ENCODE peak calls at places on chromosomes 11 and 22, in five cellular contexts. G is bronchial epithelial cell, O is tibial artery, T is GM13976, V is H9. Y is an unnamed sample.

GRCh38 chr11:3009481-3009880 is 17.4 kb upstream of the NAP1L4 start:
- DNase-seq in G (no peak), O (no peak), T (no peak), V (no peak), Y (no peak)

GRCh38 chr11:10487002-10487647 is 32.1 kb downstream of the AMPD3 start:
- DNase-seq in G (no peak), O (peak; percentile 7), T (peak; percentile 17), V (peak; percentile 11), Y (no peak)

GRCh38 chr11:86849679-86850078 is 49.3 kb downstream of the PRSS23 start:
- DNase-seq in G (no peak), O (no peak), T (no peak), V (no peak), Y (no peak)

GRCh38 chr22:32574397-32574796 is 99.8 kb downstream of the FBXO7 start:
- DNase-seq in G (no peak), O (no peak), T (no peak), V (no peak), Y (peak; percentile 67)

GRCh38 chr11:122342089-122342749 is 226.2 kb upstream of the BLID start:
- DNase-seq in G (peak; percentile 85), O (no peak), T (no peak), V (no peak), Y (no peak)

GRCh38 chr22:47232753-47233152 is 470.3 kb downstream of the TBC1D22A start:
- DNase-seq in G (no peak), O (no peak), T (no peak), V (no peak), Y (no peak)

GRCh38 chr22:46088541-46089311 is 61.6 kb upstream of the PPARA start:
- DNase-seq in G (no peak), O (peak; percentile 47), T (no peak), V (no peak), Y (no peak)

GRCh38 chr11:65576867-65577755 is 1.3 kb downstream of the EHBP1L1 start:
- DNase-seq in G (peak; percentile 84), O (peak; percentile 80), T (no peak), V (no peak), Y (peak; percentile 61)

GRCh38 chr11:127274328-127274676 is 273.7 kb upstream of the KIRREL3 start:
- DNase-seq in G (peak; percentile 82), O (no peak), T (no peak), V (no peak), Y (no peak)

GRCh38 chr11:75450236-75450635 is 17.2 kb upstream of the KLHL35 start:
- DNase-seq in G (no peak), O (no peak), T (no peak), V (no peak), Y (no peak)

GRCh38 chr11:80379620-80380278 is 938.9 kb upstream of the TENM4 start:
- DNase-seq in G (no peak), O (no peak), T (no peak), V (no peak), Y (no peak)

GRCh38 chr11:34345991-34346480 is 11.8 kb downstream of the ABTB2 start:
- DNase-seq in G (no peak), O (peak; percentile 60), T (no peak), V (no peak), Y (no peak)

GRCh38 chr11:10457901-10458300 is 2.8 kb downstream of the AMPD3 start:
- DNase-seq in G (no peak), O (no peak), T (no peak), V (peak; percentile 14), Y (no peak)

GRCh38 chr11:44740967-44741366 is 14.2 kb downstream of the TSPAN18 start:
- DNase-seq in G (no peak), O (no peak), T (no peak), V (no peak), Y (no peak)

GRCh38 chr11:7449841-7450214 is 35.5 kb upstream of the OLFML1 start:
- DNase-seq in G (peak; percentile 46), O (no peak), T (no peak), V (no peak), Y (no peak)

GRCh38 chr11:7449196-7449840 is 36.0 kb upstream of the OLFML1 start:
- DNase-seq in G (no peak), O (no peak), T (no peak), V (no peak), Y (no peak)

GRCh38 chr11:7451520-7451919 is 33.8 kb upstream of the OLFML1 start:
- DNase-seq in G (no peak), O (no peak), T (no peak), V (no peak), Y (no peak)

GRCh38 chr11:7450836-7451235 is 34.5 kb upstream of the OLFML1 start:
- DNase-seq in G (no peak), O (no peak), T (no peak), V (no peak), Y (no peak)

DNA sequence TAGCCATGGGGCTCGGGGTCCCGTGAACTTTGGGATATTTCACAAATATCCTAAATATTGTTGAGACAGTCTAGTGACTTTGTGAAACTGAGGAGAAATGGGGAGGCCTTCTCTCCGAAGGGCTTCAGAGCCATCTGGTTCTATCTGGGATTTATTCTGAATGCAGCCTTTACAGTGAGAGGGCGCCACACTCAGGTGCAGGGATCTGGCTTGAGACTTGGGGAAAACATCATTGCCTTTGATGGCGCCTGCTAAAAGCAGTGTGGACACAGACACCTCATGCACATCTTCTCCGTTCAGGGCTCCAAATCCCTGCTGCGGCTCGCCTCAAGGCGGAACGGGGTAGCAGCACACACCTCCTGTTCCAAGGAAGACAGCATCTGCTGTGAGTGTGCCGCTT is 37.2 kb upstream of the OLFML1 start:
- DNase-seq in G (no peak), O (no peak), T (no peak), V (peak; percentile 62), Y (no peak)
- TF ChIP-seq CTCF in G (no peak), O (no peak), T (no peak), V (peak; percentile 59), Y (no peak)

GRCh38 chr11:17974246-17974645 is 38.6 kb downstream of the SERGEF start:
- DNase-seq in G (no peak), O (no peak), T (no peak), V (no peak), Y (no peak)

GRCh38 chr11:17968206-17968605 is 44.6 kb downstream of the SERGEF start:
- DNase-seq in G (no peak), O (no peak), T (no peak), V (no peak), Y (no peak)

GRCh38 chr11:17967661-17968060 is 45.2 kb downstream of the SERGEF start:
- DNase-seq in G (no peak), O (no peak), T (no peak), V (no peak), Y (no peak)

GRCh38 chr11:17976651-17977050 is 36.2 kb downstream of the SERGEF start:
- DNase-seq in G (no peak), O (no peak), T (no peak), V (no peak), Y (no peak)

GRCh38 chr11:17972987-17973386 is 39.9 kb downstream of the SERGEF start:
- DNase-seq in G (peak; percentile 97), O (peak; percentile 31), T (no peak), V (peak; percentile 86), Y (peak; percentile 17)
- TF ChIP-seq CTCF in G (peak; percentile 78), O (peak; percentile 36), T (no peak), V (peak; percentile 83), Y (no peak)

GRCh38 chr11:7278314-7278917 is 26.7 kb downstream of the SYT9 start:
- DNase-seq in G (peak; percentile 44), O (no peak), T (peak; percentile 40), V (peak; percentile 37), Y (peak; percentile 7)
- TF ChIP-seq CTCF in G (peak; percentile 64), O (peak; percentile 26), T (peak; percentile 33), V (peak; percentile 79), Y (peak; percentile 58)

DNA sequence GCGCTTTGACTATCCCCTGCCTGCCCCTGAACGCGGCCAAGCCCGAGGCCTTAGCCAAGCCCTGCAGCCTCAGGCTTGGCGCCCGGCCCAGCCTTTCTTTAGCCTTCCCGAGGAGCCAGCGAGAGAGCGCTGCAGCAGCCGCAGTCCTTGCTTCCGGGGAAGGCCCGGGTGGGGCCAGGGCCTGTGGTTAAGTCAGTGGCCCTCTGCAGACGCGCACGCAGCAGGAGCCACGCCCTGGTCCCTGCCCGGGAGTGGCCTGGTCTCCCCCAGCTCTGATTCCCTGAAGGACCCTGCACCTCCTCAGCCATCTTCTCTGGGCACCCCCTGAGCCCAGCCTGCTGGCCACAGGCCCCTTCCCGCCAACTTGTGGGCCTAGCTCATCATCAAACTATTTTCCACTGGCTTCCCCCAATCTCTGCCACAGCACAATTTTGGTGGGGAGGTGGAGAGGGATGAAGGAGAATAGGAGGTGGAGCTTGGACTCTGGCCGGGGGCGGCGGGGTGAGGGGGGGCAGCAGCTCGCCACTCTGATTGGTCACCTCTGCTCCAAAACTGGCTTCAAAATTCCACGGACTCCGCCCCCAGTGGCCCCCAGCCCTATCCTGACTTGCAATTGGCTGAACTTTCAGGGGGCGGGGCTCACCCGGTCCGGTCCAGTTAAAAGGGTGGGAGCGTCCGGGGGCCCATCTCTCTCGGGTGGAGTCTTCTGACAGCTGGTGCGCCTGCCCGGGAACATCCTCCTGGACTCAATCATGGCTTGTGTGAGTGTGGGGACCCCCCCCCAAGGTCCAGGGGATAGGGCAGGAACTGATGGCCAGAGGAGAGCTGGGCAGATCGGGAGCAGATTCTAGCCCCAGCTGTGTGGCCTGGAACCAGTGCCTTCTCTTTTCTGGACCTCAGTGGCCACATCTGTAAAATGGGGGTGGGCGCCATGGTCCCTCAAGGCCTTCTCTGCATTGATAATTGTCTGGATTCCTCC is at the start of gene LGALS1:
- DNase-seq in G (peak; percentile 84), O (peak; percentile 97), T (peak; percentile 90), V (peak; percentile 86), Y (peak; percentile 84)
- TF ChIP-seq CTCF in G (peak; percentile 10), O (no peak), T (no peak), V (no peak), Y (no peak)